ENCODE peak calls at places on chromosomes 4 and X, in eight cellular contexts. T, U, Q, S, K, R, Z and M are unnamed samples.

GRCh38 chrX:100413231-100413630 is 3.2 kb upstream of the PCDH19 start:
- DNase-seq in T (peak), S (peak), U (peak), Q (no peak), R (peak), Z (peak), K (peak), M (peak)

GRCh38 chrX:46576458-46576857 is 2.9 kb downstream of the CHST7 start:
- DNase-seq in S (no peak), Z (peak), Q (peak), U (no peak), R (no peak), T (no peak), K (no peak), M (no peak)

GRCh38 chr4:129092636-129093172 is 635 bp downstream of the SCLT1 start:
- DNase-seq in R (no peak), Q (no peak), K (no peak), T (no peak), S (peak), U (no peak), Z (no peak), M (peak)

GRCh38 chr4:88803600-88804096 is 106.0 kb upstream of the NAP1L5 start:
- DNase-seq in Q (no peak), S (peak), Z (peak), R (peak), K (peak), T (peak), U (peak), M (peak)

GRCh38 chr4:127479031-127479622 is 153.6 kb upstream of the INTU start:
- DNase-seq in U (peak), T (no peak), R (no peak), S (peak), Q (no peak), K (no peak), Z (peak), M (peak)

GRCh38 chrX:103831803-103832544 is at the start of gene RAB9B:
- DNase-seq in K (peak), Q (peak), T (peak), R (no peak), Z (peak), U (peak), S (peak), M (peak)

GRCh38 chrX:25105251-25105650 is 89.5 kb upstream of the ARX start:
- DNase-seq in R (no peak), U (no peak), K (no peak), Z (no peak), T (no peak), Q (no peak), S (no peak), M (no peak)

GRCh38 chr4:82380344-82380743 is 6.6 kb upstream of the HNRNPD start:
- DNase-seq in T (no peak), R (no peak), Z (no peak), S (no peak), K (peak), Q (peak), U (peak), M (no peak)

GRCh38 chr4:139825523-139826014 is 159.9 kb downstream of the MGST2 start:
- DNase-seq in S (no peak), K (no peak), Z (no peak), U (no peak), Q (no peak), R (no peak), T (no peak), M (no peak)

GRCh38 chr4:1368421-1369090 is 21.5 kb downstream of the UVSSA start:
- DNase-seq in R (no peak), U (no peak), Q (no peak), K (no peak), T (no peak), Z (no peak), S (no peak), M (no peak)

GRCh38 chrX:148500428-148501120 is at the start of gene AFF2:
- DNase-seq in T (no peak), Q (peak), R (no peak), S (no peak), K (peak), Z (peak), U (peak), M (peak)

DNA sequence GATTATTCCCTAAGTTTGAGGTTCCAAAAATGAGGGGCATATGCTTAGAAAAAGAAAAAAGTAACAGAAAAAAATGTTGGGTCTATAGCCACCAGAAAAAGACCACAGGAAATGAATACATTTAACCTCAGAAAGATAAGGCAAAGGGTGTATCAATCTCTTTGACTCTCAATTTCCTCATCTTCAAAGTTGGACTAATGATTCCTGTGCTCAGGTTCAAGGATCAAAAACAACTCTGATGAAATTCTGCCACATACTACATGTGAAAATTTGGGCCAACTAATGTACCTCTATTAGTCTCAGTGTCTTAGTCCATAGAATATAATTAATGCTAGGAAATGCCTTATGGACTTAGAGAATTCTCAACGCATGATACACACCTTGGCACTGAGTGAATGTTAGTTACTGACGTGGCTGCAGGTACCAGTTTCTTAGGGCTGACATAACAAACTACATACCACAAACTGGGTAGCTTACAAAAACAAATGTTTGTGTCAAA is 257.7 kb downstream of the ANKRD50 start:
- DNase-seq in S (no peak), U (no peak), T (no peak), Q (no peak), R (no peak), Z (no peak), K (no peak), M (no peak)
- H3K4me3 ChIP-seq in S (no peak), U (no peak), T (no peak), Q (no peak), R (no peak), Z (no peak), K (no peak), M (no peak)

DNA sequence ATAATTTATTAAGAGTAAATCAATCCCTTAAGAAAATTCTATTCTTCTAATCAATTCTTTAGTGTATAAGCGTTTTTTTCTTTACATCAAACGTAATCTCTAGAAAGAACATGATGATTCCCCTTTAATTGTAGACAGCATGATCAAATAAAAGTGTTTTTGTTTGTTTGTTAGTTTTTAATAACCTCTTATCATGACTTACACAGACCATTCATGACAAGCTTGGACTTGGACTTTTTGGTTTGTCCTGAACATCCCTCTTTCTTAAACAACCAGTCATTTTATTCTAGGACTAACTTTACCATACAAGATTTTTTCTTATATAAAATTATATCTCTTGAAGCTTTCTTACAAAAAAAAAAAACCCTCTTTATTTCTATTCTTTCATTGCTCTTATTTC is 344.6 kb upstream of the SPOCK3 start:
- DNase-seq in R (no peak), S (no peak), T (no peak), Z (no peak), Q (no peak), U (no peak), K (no peak), M (no peak)
- H3K4me3 ChIP-seq in R (no peak), S (no peak), T (no peak), Z (no peak), Q (no peak), U (no peak), K (no peak), M (no peak)

DNA sequence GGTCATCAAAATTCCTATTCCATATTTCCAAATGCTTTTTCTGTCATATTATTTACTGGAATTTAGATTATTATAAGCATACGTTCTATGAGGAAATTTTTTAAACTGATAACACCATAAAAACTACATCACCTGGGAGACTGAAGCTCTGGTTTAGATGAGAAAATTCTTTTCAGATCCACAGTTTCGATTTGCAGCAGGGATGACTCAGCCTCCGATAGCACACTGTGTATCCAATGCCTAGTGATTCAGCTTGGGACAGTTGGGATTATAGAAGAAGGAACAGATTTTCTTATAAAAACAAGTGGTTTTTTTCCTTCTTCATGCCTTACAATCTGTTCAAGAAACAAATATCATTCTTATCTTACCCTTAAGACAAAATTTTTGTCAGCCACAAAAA is 129.0 kb downstream of the FBXO8 start:
- DNase-seq in U (peak), Z (peak), S (peak), R (no peak), T (no peak), K (peak), Q (peak), M (peak)
- H3K4me3 ChIP-seq in U (no peak), Z (no peak), S (peak), R (peak), T (no peak), K (peak), Q (peak), M (peak)

GRCh38 chrX:13697440-13697839 is 8.5 kb downstream of the RAB9A start:
- DNase-seq in K (no peak), S (no peak), R (no peak), Q (no peak), Z (no peak), U (no peak), T (no peak), M (peak)

GRCh38 chrX:13699183-13699826 is 10.4 kb downstream of the RAB9A start:
- DNase-seq in U (no peak), Z (peak), T (no peak), Q (peak), R (no peak), K (no peak), S (peak), M (peak)

GRCh38 chrX:13697976-13698375 is 9.0 kb downstream of the RAB9A start:
- DNase-seq in K (no peak), Q (no peak), Z (no peak), S (no peak), U (no peak), R (no peak), T (no peak), M (no peak)

GRCh38 chrX:13700380-13700779 is 11.5 kb downstream of the RAB9A start:
- DNase-seq in Z (no peak), T (no peak), K (no peak), Q (no peak), R (no peak), U (no peak), S (peak), M (no peak)

DNA sequence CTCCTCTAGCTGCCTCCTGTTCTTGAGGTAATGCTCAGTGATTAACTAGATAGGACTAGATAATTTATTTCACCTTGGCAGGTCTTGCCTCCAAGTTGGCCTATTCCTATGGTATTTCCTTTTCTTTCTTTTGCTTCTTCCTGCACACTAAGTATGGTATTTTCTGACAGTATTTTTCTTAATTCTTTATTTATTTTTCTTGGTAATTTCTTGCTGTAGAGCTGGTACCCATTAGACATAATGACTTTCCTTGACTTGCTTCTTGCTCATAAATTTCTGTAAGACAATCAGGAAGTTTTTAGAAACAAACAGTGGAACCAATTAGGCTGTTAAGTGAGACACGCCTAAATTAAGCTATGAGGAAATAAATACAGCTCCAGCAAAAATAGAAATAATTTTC is 9.5 kb downstream of the RAB9A start:
- DNase-seq in S (no peak), Q (no peak), K (no peak), R (no peak), U (no peak), T (no peak), Z (no peak), M (no peak)
- H3K4me3 ChIP-seq in S (no peak), Q (no peak), K (no peak), R (no peak), U (no peak), T (no peak), Z (no peak), M (no peak)

DNA sequence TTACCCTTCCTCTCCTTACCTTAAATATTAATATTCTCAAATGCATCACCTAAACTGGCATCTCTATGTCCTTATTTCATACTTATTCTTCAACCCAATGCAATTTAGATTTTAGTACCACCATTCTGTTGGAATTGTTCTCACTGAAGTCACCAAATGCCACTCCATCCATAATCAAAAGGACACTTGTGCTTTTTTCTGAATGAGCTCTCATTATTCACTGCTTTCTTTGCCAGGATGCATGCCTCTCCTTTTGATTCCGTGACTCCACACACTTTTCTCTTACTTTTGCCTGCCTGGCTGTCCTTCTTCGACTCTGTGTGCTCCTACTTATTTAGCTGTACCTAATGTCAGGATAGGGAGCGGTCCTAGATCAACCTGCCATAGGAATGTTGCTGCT is 633.1 kb upstream of the BOD1L1 start:
- DNase-seq in R (no peak), T (no peak), S (no peak), Q (no peak), U (no peak), K (no peak), Z (no peak), M (no peak)
- H3K4me3 ChIP-seq in R (no peak), T (no peak), S (no peak), Q (no peak), U (no peak), K (no peak), Z (no peak), M (no peak)

GRCh38 chrX:72376124-72376523 is 70.4 kb upstream of the CITED1 start:
- DNase-seq in U (no peak), Q (no peak), S (no peak), T (no peak), Z (no peak), K (no peak), R (no peak), M (no peak)
- H3K4me3 ChIP-seq in U (no peak), Q (no peak), S (no peak), T (no peak), Z (no peak), K (no peak), R (no peak), M (no peak)

GRCh38 chrX:69538321-69538876 is 34.3 kb downstream of the NALF2 start:
- DNase-seq in Q (peak), Z (peak), R (no peak), U (peak), S (peak), K (peak), T (peak), M (peak)
- H3K4me3 ChIP-seq in Q (peak), Z (peak), R (peak), U (peak), S (no peak), K (no peak), T (peak), M (peak)

GRCh38 chr4:185774076-185774731 is 37.8 kb downstream of the SORBS2 start:
- DNase-seq in U (no peak), T (no peak), S (no peak), K (no peak), Q (no peak), Z (peak), R (no peak), M (peak)

GRCh38 chr4:185772391-185773093 is 39.5 kb downstream of the SORBS2 start:
- DNase-seq in T (no peak), R (no peak), U (no peak), K (no peak), Q (no peak), Z (peak), S (no peak), M (no peak)

GRCh38 chr4:185773419-185773818 is 38.6 kb downstream of the SORBS2 start:
- DNase-seq in T (no peak), Z (peak), K (no peak), Q (peak), S (no peak), U (no peak), R (no peak), M (no peak)

GRCh38 chr4:185775792-185776555 is 36.0 kb downstream of the SORBS2 start:
- DNase-seq in K (no peak), T (no peak), U (no peak), Z (no peak), Q (no peak), R (no peak), S (peak), M (no peak)

GRCh38 chr4:185774815-185775684 is 36.9 kb downstream of the SORBS2 start:
- DNase-seq in S (peak), T (no peak), R (peak), Z (peak), K (peak), U (no peak), Q (no peak), M (peak)
- H3K4me3 ChIP-seq in S (no peak), T (no peak), R (peak), Z (peak), K (peak), U (no peak), Q (peak), M (peak)

DNA sequence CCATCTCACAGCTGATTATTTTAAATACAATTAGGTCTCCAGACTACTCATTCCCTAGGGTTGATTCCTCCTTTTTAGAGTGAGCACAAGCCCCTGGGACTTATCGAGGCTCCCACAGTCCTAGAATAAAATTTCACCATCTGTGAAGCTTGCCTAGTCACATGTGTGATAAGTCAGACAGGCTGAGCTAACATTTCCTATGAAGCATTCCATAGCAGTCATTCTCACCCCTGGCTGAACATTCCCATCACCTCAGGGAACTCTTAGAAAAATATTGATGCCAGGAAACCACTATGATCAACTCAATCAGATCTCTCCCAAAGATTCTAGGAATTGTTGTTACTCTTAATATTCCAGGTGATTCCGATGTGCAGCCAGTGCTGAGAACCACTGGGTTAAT is 37.7 kb downstream of the ARHGEF9 start:
- DNase-seq in Q (no peak), R (peak), Z (peak), T (no peak), K (no peak), S (peak), U (peak), M (peak)
- H3K4me3 ChIP-seq in Q (no peak), R (no peak), Z (no peak), T (no peak), K (no peak), S (no peak), U (no peak), M (no peak)

GRCh38 chrX:118536687-118537461 is 41.3 kb downstream of the DOCK11 start:
- DNase-seq in Q (no peak), Z (peak), K (no peak), T (no peak), R (no peak), S (peak), U (no peak), M (peak)
- H3K4me3 ChIP-seq in Q (no peak), Z (no peak), K (no peak), T (no peak), R (no peak), S (no peak), U (no peak), M (peak)